ENCODE peak calls at places on chromosome X, in ten cellular contexts. G, Q, H, U, P, B, W, X, E and R are unnamed samples.

GRCh38 chrX:154602766-154603437 is 16.2 kb downstream of the CTAG1B start:
- DNase-seq in G (no peak), Q (no peak), H (no peak), U (no peak), P (no peak), B (no peak), W (no peak), X (no peak), E (no peak), R (no peak)

GRCh38 chrX:5080812-5081211 is 1147.9 kb downstream of the NLGN4X start:
- DNase-seq in G (no peak), Q (no peak), H (no peak), U (no peak), P (no peak), B (no peak), W (no peak), X (no peak), E (no peak), R (no peak)

GRCh38 chrX:86002076-86002896 is 45.1 kb downstream of the CHM start:
- DNase-seq in G (no peak), Q (peak), H (peak), U (peak), P (peak), B (no peak), W (peak), X (no peak), E (no peak), R (peak)

GRCh38 chrX:3939967-3940610 is 226.6 kb upstream of the PRKX start:
- DNase-seq in G (no peak), Q (peak), H (no peak), U (no peak), P (no peak), B (no peak), W (no peak), X (no peak), E (no peak), R (no peak)

GRCh38 chrX:10525381-10525780 is 95.0 kb downstream of the MID1 start:
- DNase-seq in G (no peak), Q (no peak), H (no peak), U (no peak), P (no peak), B (no peak), W (no peak), X (no peak), E (no peak), R (no peak)

GRCh38 chrX:112279940-112280339 is 197.4 kb upstream of the TRPC5 start:
- DNase-seq in G (no peak), Q (no peak), H (no peak), U (no peak), P (no peak), B (no peak), W (no peak), X (no peak), E (no peak), R (no peak)

GRCh38 chrX:69503835-69504625 is at the start of gene NALF2:
- DNase-seq in G (no peak), Q (peak), H (peak), U (peak), P (peak), B (peak), W (peak), X (no peak), E (no peak), R (peak)

GRCh38 chrX:17078031-17078730 is 131.7 kb downstream of the REPS2 start:
- DNase-seq in G (no peak), Q (no peak), H (no peak), U (no peak), P (no peak), B (no peak), W (no peak), X (no peak), E (no peak), R (no peak)

GRCh38 chrX:40864972-40865371 is 129.6 kb upstream of the MED14 start:
- DNase-seq in G (no peak), Q (no peak), H (no peak), U (no peak), P (no peak), B (no peak), W (no peak), X (no peak), E (no peak), R (no peak)

GRCh38 chrX:2596856-2597255 is 94.2 kb upstream of the CD99 start:
- DNase-seq in G (no peak), Q (no peak), H (no peak), U (no peak), P (no peak), B (no peak), W (no peak), X (no peak), E (no peak), R (no peak)

GRCh38 chrX:129780441-129781105 is 824 bp downstream of the SASH3 start:
- DNase-seq in G (no peak), Q (no peak), H (no peak), U (no peak), P (no peak), B (no peak), W (no peak), X (no peak), E (no peak), R (no peak)

GRCh38 chrX:74291964-74292891 is 11.8 kb upstream of the ZCCHC13 start:
- DNase-seq in G (peak), Q (peak), H (peak), U (peak), P (peak), B (peak), W (peak), X (peak), E (peak), R (peak)

GRCh38 chrX:72247206-72247944 is 8.5 kb upstream of the ERCC6L start:
- DNase-seq in G (no peak), Q (no peak), H (peak), U (peak), P (peak), B (no peak), W (no peak), X (no peak), E (no peak), R (peak)

GRCh38 chrX:43836435-43837184 is 45.6 kb downstream of the MAOB start:
- DNase-seq in G (no peak), Q (peak), H (peak), U (no peak), P (no peak), B (no peak), W (no peak), X (no peak), E (no peak), R (no peak)

DNA sequence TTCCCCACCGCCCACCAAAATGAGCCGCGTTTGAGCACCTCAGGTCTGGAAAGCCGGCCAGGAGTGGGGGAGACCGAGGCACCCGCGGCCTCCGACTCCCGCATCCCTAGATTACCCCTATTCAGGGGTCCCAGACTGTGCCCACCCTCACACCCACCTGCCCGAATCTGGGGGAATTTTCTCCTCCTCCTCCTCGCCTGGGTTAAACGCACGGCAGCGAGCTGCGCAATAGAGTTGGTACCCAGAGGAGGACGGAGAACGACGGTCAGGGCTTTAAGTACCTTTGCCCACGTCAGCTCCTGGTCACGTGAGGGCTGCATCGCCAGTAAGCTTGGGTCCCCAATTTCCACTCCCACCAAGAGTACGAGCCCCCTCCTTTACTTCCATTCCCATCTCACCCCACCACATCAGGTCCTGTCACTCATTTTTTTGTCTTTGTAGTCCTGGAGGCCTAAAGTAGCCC is at the start of gene ARMCX2:
- DNase-seq in G (no peak), Q (no peak), H (no peak), U (peak), P (peak), B (peak), W (peak), X (no peak), E (no peak), R (peak)
- TF ChIP-seq POLR2A in G (no peak), Q (no peak), H (no peak), U (no peak), P (no peak), B (peak), W (peak), X (peak), E (peak), R (peak)

DNA sequence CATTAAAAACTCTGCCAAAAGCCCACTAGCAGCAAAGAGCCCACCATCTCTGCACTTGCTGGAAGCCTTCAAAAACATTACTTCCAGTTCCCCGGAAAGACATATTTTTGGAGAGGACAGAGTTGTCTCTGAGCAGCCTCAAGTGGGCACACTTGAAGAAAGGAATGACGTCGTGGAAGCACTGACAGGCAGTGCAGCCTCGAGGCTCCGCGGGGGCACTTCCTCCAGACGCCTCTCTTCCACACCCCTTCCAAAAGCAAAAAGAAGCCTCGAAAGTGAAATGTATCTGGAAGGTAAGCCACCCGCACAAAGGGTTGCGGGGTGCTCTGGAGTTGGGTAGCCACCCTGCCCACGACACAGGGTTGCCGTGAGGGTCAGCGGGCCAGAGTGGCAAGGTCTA is 25.9 kb downstream of the OFD1 start:
- DNase-seq in G (no peak), Q (no peak), H (no peak), U (no peak), P (no peak), B (no peak), W (no peak), X (no peak), E (no peak), R (no peak)
- TF ChIP-seq POLR2AphosphoS5 in G (no peak), Q (no peak), H (no peak), U (no peak), P (no peak), B (no peak), W (no peak), X (no peak), E (no peak), R (no peak)

GRCh38 chrX:111199505-111199904 is 70.8 kb downstream of the CAPN6 start:
- DNase-seq in G (no peak), Q (no peak), H (no peak), U (no peak), P (no peak), B (no peak), W (no peak), X (no peak), E (no peak), R (no peak)

DNA sequence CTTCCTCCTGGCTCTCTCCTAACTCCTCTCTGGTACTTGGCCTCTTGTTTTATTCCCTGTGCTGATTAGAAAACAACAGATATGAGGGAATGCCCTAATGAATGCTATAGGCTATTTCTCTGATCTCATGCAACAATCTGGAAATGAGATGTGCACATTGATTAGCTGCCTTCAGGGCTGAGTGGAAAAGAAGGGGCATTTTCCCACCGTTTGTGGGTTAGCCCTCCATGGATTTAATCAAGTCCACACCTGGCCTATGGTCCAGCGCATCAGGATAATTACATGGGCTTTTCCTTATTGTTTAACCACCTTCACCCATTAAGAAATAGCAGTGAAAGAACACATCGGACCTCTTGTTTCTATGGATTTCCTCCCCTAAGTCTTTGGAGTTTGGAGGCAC is 70.0 kb downstream of the CAPN6 start:
- DNase-seq in G (no peak), Q (no peak), H (no peak), U (no peak), P (no peak), B (no peak), W (no peak), X (no peak), E (no peak), R (no peak)
- TF ChIP-seq EP300 in G (no peak), Q (no peak), H (no peak), U (no peak), P (no peak), B (no peak), W (no peak), X (no peak), E (no peak), R (no peak)

GRCh38 chrX:1500701-1501624 is 36.0 kb downstream of the P2RY8 start:
- DNase-seq in G (peak), Q (no peak), H (no peak), U (no peak), P (no peak), B (no peak), W (peak), X (peak), E (peak), R (no peak)
- TF ChIP-seq POLR2A in G (no peak), Q (no peak), H (no peak), U (no peak), P (no peak), B (no peak), W (no peak), X (no peak), E (no peak), R (no peak)

DNA sequence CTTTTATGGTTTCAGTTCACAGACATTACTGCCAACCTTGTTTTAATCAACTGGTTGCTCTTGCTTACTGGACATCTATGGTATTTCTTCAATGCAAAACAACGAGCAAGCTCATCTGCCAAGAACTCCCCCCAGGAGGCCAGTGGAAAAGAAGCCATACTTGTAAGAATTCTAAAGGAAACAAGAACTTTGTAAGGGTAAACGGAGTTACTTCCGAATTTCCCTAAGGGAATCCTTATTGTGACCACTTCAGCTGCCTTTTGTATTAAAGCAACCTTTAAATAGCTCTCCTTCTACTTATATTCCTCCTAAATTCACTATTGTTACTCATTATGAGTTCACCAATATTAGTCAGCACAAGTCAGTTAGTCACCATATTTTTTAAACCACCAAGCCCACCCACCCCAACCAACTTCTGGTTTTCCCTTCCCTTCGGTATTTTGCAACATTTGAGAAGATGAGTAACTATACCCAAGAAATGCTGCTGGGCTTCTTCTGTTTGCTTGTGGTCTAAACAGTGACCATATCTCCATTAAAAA is 602.8 kb upstream of the DIPK2B start:
- DNase-seq in G (no peak), Q (no peak), H (no peak), U (no peak), P (no peak), B (no peak), W (no peak), X (no peak), E (no peak), R (no peak)
- TF ChIP-seq POLR2AphosphoS5 in G (no peak), Q (no peak), H (no peak), U (no peak), P (no peak), B (no peak), W (no peak), X (no peak), E (no peak), R (no peak)

DNA sequence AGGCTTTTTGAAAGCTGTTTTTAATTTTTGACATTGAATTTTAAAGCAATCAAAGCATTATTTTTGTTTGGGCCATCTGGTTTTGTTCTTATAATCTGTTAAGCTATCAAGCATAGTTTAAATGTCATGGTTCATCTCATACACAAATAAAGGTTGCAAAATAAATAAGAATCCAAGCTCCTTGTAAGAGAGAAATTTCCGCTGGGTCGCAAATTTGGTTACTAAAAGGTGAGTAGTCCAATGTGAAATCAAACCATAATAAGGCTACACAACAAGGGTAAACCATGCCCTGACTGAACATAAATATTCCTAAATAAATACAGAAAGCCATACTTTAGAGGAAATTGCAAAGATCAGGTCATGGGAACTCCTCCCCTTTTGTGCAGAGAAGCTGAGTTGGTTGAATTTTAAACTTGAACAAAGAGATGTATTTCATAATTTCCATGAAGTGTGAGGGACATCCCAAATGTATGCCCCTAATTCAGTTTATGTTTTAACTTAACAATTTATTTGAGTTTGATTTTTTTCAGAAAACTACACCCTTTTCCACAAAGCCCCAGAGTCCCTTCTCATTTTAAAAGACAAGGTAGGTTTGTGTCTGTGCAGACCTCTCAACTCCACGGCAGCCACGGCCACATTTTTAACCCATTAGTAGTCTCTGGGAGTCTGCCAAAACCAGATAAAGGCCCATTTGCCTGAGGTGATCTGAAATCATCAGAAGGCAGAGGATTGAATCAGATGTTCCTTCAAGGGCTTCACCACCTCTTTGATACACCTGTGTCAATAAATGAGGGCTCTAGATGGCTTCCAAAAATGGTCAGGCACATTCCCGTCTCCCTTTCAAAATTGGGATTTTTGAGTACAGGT is 85.2 kb downstream of the PLAC1 start:
- DNase-seq in G (no peak), Q (no peak), H (no peak), U (no peak), P (no peak), B (no peak), W (no peak), X (no peak), E (no peak), R (no peak)
- TF ChIP-seq EP300 in G (no peak), Q (no peak), H (no peak), U (no peak), P (no peak), B (no peak), W (no peak), X (no peak), E (no peak), R (no peak)

GRCh38 chrX:15335135-15336022 is at the start of gene PIGA:
- DNase-seq in G (peak), Q (peak), H (peak), U (peak), P (peak), B (peak), W (peak), X (peak), E (peak), R (peak)
- TF ChIP-seq POLR2A in G (peak), Q (peak), H (peak), U (peak), P (peak), B (peak), W (peak), X (peak), E (peak), R (peak)